ENCODE peak calls at places on chromosome 19, in ten cellular contexts. F, Q, H, U, N, I, K, T, C and S are unnamed samples. For H3K36me3, the result is how much of the 10 kb centered on the place peaks cover.

GRCh38 chr19:15429825-15430467 is 11.2 kb upstream of the AKAP8L start:
- DNase-seq in Q (no peak), C (no peak), I (no peak), U (no peak), N (no peak), T (no peak), K (no peak), F (no peak), H (no peak), S (no peak)

GRCh38 chr19:19554074-19555023 is 16.3 kb downstream of the CILP2 start:
- DNase-seq in H (peak), Q (peak), N (no peak), K (peak), C (no peak), F (no peak), T (peak), U (peak), I (peak), S (no peak)

GRCh38 chr19:20247016-20247683 is 80.1 kb downstream of the ZNF486 start:
- DNase-seq in T (no peak), F (peak), I (no peak), U (peak), N (peak), Q (peak), C (no peak), K (peak), H (peak), S (no peak)

GRCh38 chr19:31274266-31274963 is 74.8 kb downstream of the TSHZ3 start:
- DNase-seq in N (peak), Q (no peak), K (no peak), U (no peak), C (no peak), F (no peak), I (no peak), H (no peak), T (no peak), S (no peak)

GRCh38 chr19:17526922-17527321 is 15.5 kb downstream of the PGLS start:
- DNase-seq in N (no peak), Q (no peak), C (no peak), T (no peak), U (no peak), I (no peak), F (no peak), K (no peak), H (no peak), S (no peak)

GRCh38 chr19:47036233-47036651 is 12.2 kb downstream of the TMEM160 start:
- DNase-seq in C (no peak), U (no peak), F (peak), Q (peak), N (no peak), T (peak), I (no peak), K (peak), H (no peak), S (no peak)

GRCh38 chr19:741506-742131 is 9.3 kb upstream of the MISP start:
- DNase-seq in U (no peak), K (peak), C (no peak), F (no peak), T (no peak), Q (peak), H (no peak), I (no peak), N (no peak), S (no peak)

GRCh38 chr19:3770136-3771032 is 1.6 kb downstream of the RAX2 start:
- DNase-seq in N (no peak), U (no peak), F (no peak), T (peak), I (peak), K (peak), Q (no peak), C (no peak), H (no peak), S (no peak)

GRCh38 chr19:15280915-15281683 is 48.9 kb upstream of the EPHX3 start:
- DNase-seq in C (no peak), Q (peak), I (peak), N (peak), H (peak), K (peak), U (peak), F (peak), T (peak), S (peak)

GRCh38 chr19:7355151-7355845 is 6.6 kb downstream of the ARHGEF18 start:
- DNase-seq in H (no peak), U (peak), Q (no peak), C (no peak), N (peak), I (peak), F (no peak), K (no peak), T (no peak), S (no peak)

GRCh38 chr19:33484226-33484774 is 37.3 kb downstream of the PEPD start:
- DNase-seq in I (no peak), K (no peak), H (no peak), U (no peak), C (no peak), F (no peak), N (no peak), T (peak), Q (no peak), S (no peak)

GRCh38 chr19:28297036-28297435 is 915.9 kb downstream of the UQCRFS1 start:
- DNase-seq in I (no peak), H (no peak), K (no peak), N (no peak), Q (no peak), F (no peak), U (no peak), T (no peak), C (no peak), S (no peak)

GRCh38 chr19:4009990-4010807 is 2.7 kb downstream of the PIAS4 start:
- DNase-seq in F (peak), K (peak), H (no peak), N (no peak), C (no peak), T (no peak), I (no peak), U (no peak), Q (no peak), S (no peak)

GRCh38 chr19:49425922-49426592 is 869 bp downstream of the GFY start:
- DNase-seq in K (peak), I (no peak), T (no peak), F (no peak), N (no peak), H (no peak), U (no peak), C (no peak), Q (peak), S (no peak)

GRCh38 chr19:17302391-17303166 is 646 bp downstream of the ABHD8 start:
- DNase-seq in I (peak), U (no peak), N (peak), H (no peak), K (no peak), C (no peak), T (no peak), Q (peak), F (peak), S (no peak)

GRCh38 chr19:34925278-34925855 is 1.3 kb upstream of the ZNF30 start:
- DNase-seq in T (no peak), H (peak), N (no peak), Q (no peak), I (no peak), U (peak), F (peak), C (no peak), K (no peak), S (no peak)

GRCh38 chr19:42129399-42130253 is 2.6 kb downstream of the POU2F2 start:
- DNase-seq in Q (no peak), C (no peak), F (no peak), K (no peak), T (no peak), N (no peak), U (peak), H (peak), I (peak), S (no peak)

GRCh38 chr19:47229674-47230121 is 1.3 kb downstream of the BBC3 start:
- DNase-seq in N (no peak), C (no peak), Q (no peak), U (no peak), F (no peak), T (no peak), K (no peak), I (no peak), H (no peak), S (no peak)

GRCh38 chr19:53865918-53866696 is 1.6 kb upstream of the MYADM start:
- DNase-seq in H (peak), Q (peak), K (peak), N (peak), F (no peak), I (peak), U (peak), C (no peak), T (peak), S (peak)

GRCh38 chr19:41449865-41450178 is 6.9 kb downstream of the ERICH4 start:
- DNase-seq in K (no peak), I (no peak), F (no peak), H (no peak), C (no peak), Q (no peak), T (no peak), N (no peak), U (no peak), S (no peak)

GRCh38 chr19:55635334-55635717 is 5.5 kb upstream of the ZNF580 start:
- DNase-seq in Q (no peak), I (peak), K (no peak), N (no peak), U (no peak), H (no peak), F (no peak), C (no peak), T (peak), S (no peak)

GRCh38 chr19:15379996-15380647 is 535 bp upstream of the AKAP8 start:
- DNase-seq in N (no peak), F (peak), Q (no peak), U (peak), C (no peak), K (peak), H (no peak), I (peak), T (no peak), S (no peak)

GRCh38 chr19:3801412-3802096 is 15.4 kb upstream of the MATK start:
- DNase-seq in F (no peak), K (no peak), H (peak), C (no peak), N (no peak), I (peak), Q (peak), T (peak), U (peak), S (no peak)

GRCh38 chr19:3743486-3743885 is 18.0 kb downstream of the APBA3 start:
- DNase-seq in K (no peak), H (no peak), Q (no peak), F (no peak), U (no peak), C (no peak), N (no peak), T (no peak), I (no peak), S (no peak)

GRCh38 chr19:48807590-48808308 is 3.1 kb downstream of the BCAT2 start:
- DNase-seq in H (no peak), C (no peak), K (peak), I (no peak), U (no peak), N (no peak), T (no peak), F (no peak), Q (peak), S (no peak)

GRCh38 chr19:8333771-8334457 is 9.1 kb downstream of the KANK3 start:
- DNase-seq in T (peak), Q (peak), H (no peak), I (no peak), K (no peak), F (no peak), N (no peak), C (no peak), U (no peak), S (no peak)

GRCh38 chr19:45569619-45570421 is 14.8 kb downstream of the OPA3 start:
- DNase-seq in H (peak), T (peak), F (peak), Q (peak), N (no peak), C (no peak), I (no peak), U (peak), K (peak), S (peak)

GRCh38 chr19:17739121-17739875 is 12.0 kb upstream of the FCHO1 start:
- DNase-seq in F (no peak), K (peak), N (no peak), Q (no peak), C (no peak), T (no peak), I (no peak), U (peak), H (peak), S (no peak)

GRCh38 chr19:42301646-42302204 is at the start of gene PRR19:
- DNase-seq in H (no peak), K (no peak), N (no peak), T (no peak), I (no peak), C (no peak), Q (peak), U (no peak), F (no peak), S (no peak)

GRCh38 chr19:35174226-35174625 is 19.7 kb downstream of the FXYD5 start:
- DNase-seq in K (no peak), Q (no peak), T (no peak), N (no peak), F (no peak), U (no peak), C (no peak), H (no peak), I (no peak), S (no peak)

GRCh38 chr19:14425696-14426138 is 6.6 kb upstream of the DDX39A start:
- DNase-seq in H (no peak), T (no peak), K (no peak), Q (no peak), I (no peak), C (no peak), N (no peak), U (no peak), F (no peak), S (no peak)

GRCh38 chr19:33628921-33629825 is 7.4 kb downstream of the CHST8 start:
- DNase-seq in C (no peak), N (no peak), I (no peak), H (no peak), F (no peak), K (no peak), U (no peak), Q (no peak), T (no peak), S (no peak)

DNA sequence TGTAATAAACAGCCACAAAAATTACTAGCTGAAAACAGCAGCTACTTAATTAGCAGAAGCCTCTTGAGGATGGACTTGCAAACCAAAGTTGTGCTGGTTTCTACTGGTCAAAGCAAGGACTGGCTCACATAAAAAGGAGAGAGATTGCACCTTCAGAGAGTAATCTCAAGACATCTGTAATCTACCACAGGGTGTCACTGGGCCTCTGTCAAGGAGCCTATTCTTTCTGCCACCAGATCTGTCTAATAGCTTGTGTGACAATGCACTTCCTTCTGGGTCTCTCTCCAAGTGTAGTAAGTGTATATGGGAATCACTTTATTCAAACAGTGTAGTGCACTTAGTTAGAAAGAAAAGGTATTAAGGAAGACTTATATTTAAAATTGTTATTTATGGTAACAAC is 24.4 kb upstream of the ZNF561 start:
- DNase-seq in C (no peak), Q (no peak), H (no peak), F (no peak), I (no peak), N (no peak), U (no peak), T (no peak), K (peak), S (no peak)
- TF ChIP-seq CTCF in C (no peak), Q (no peak), H (no peak), F (no peak), I (no peak), N (no peak), U (no peak), T (no peak), K (peak), S (no peak)

DNA sequence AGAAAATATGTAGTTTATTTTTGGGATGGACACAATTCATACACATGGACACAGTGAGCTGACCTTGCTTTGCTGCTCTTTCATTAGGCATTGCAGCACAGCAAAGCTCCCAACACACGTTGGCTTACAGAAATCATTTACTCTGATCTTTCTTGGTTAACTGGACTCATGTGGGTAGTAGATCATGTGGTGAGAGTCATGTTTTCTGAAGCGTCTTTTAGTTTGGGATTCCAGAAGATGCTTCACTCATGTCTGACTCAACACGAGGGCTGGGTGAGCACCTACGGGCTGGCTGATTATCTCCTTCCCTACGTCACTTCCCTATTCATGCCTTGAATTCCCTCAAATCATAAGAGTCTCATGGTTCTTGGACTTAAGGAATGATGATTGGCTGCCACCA is 12.1 kb upstream of the LGALS16 start:
- DNase-seq in H (no peak), I (no peak), U (no peak), C (no peak), Q (no peak), K (no peak), F (no peak), N (no peak), T (no peak), S (no peak)
- H3K4me3 ChIP-seq in H (no peak), I (no peak), U (no peak), C (no peak), Q (no peak), K (no peak), F (no peak), N (no peak), T (no peak), S (no peak)

GRCh38 chr19:5786593-5787551 is 2.3 kb upstream of the PRR22 start:
- DNase-seq in Q (no peak), F (no peak), K (no peak), U (no peak), I (no peak), T (no peak), N (no peak), C (no peak), H (no peak), S (no peak)
- H3K36me3 ChIP-seq in Q (under half), F (under half), K (half or more), U (half or more), I (under half), T (half or more), N (under half), C (under half), H (half or more), S (under half)

GRCh38 chr19:13231663-13232062 is 81.5 kb downstream of the IER2 start:
- DNase-seq in C (no peak), H (no peak), K (no peak), T (no peak), F (no peak), U (no peak), I (no peak), N (no peak), Q (no peak), S (no peak)

GRCh38 chr19:13238891-13239534 is 88.8 kb downstream of the IER2 start:
- DNase-seq in U (no peak), I (no peak), H (no peak), Q (no peak), K (no peak), N (no peak), F (no peak), C (no peak), T (no peak), S (no peak)

GRCh38 chr19:13240312-13241022 is 90.3 kb downstream of the IER2 start:
- DNase-seq in N (no peak), C (no peak), I (no peak), H (no peak), K (no peak), Q (no peak), U (no peak), F (no peak), T (no peak), S (no peak)

GRCh38 chr19:13229246-13229645 is 79.0 kb downstream of the IER2 start:
- DNase-seq in K (no peak), U (no peak), T (no peak), Q (no peak), I (no peak), H (no peak), C (no peak), N (no peak), F (no peak), S (no peak)

DNA sequence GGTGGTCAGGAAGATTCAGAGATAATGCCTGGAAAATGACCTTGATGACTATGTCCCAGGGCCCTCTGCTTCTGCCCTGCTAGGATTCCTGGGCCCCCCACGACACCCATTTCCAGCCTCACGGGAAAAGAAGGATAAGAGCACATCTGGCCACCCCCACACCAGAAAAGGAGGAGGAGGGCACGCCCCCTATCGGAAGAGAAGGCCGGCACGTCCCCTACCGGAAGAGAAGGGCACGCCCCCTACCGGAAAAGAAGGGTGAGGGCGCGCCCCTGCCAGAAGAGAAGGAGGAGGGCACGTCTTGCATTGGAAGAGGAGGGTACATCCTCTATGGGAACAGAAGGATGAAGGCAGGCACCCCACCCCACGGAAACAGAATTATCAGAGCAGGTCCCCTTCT is 84.3 kb downstream of the IER2 start:
- DNase-seq in N (peak), K (peak), Q (peak), H (peak), C (no peak), U (peak), T (no peak), F (peak), I (no peak), S (no peak)
- TF ChIP-seq CTCF in N (peak), K (peak), Q (peak), H (peak), C (peak), U (peak), T (peak), F (peak), I (peak), S (no peak)

GRCh38 chr19:37998801-37999308 is 91.8 kb downstream of the SIPA1L3 start:
- DNase-seq in U (no peak), T (no peak), Q (no peak), H (no peak), I (no peak), N (no peak), K (no peak), F (no peak), C (no peak), S (no peak)
- H3K4me3 ChIP-seq in U (no peak), T (no peak), Q (no peak), H (no peak), I (peak), N (no peak), K (no peak), F (no peak), C (no peak), S (no peak)